ENCODE peak calls at places on chromosomes 5 and 9, in seven cellular contexts. One of them, this sample, is unnamed.

GRCh38 chr5:42361321-42361688 is 61.9 kb upstream of the GHR start:
- DNase-seq in colonic mucosa: no peak
- DNase-seq in uterus: no peak
- DNase-seq in fibroblast of pulmonary artery: no peak
- DNase-seq in sigmoid colon: no peak
- DNase-seq in HFF-Myc: no peak
- DNase-seq in PC-3: peak; percentile 80
- DNase-seq in this sample: no peak

GRCh38 chr9:32378993-32379729 is 5.3 kb upstream of the ACO1 start:
- DNase-seq in colonic mucosa: peak; percentile 59
- DNase-seq in uterus: no peak
- DNase-seq in fibroblast of pulmonary artery: peak; percentile 92
- DNase-seq in sigmoid colon: no peak
- DNase-seq in HFF-Myc: peak; percentile 83
- DNase-seq in PC-3: peak; percentile 81
- DNase-seq in this sample: peak; percentile 54

GRCh38 chr5:82183828-82184227 is 94.3 kb downstream of the RPS23 start:
- DNase-seq in colonic mucosa: no peak
- DNase-seq in uterus: no peak
- DNase-seq in fibroblast of pulmonary artery: peak; percentile 60
- DNase-seq in sigmoid colon: no peak
- DNase-seq in HFF-Myc: no peak
- DNase-seq in PC-3: peak; percentile 48
- DNase-seq in this sample: no peak

GRCh38 chr5:38515081-38515480 is 41.4 kb downstream of the LIFR start:
- DNase-seq in colonic mucosa: no peak
- DNase-seq in uterus: no peak
- DNase-seq in fibroblast of pulmonary artery: no peak
- DNase-seq in sigmoid colon: no peak
- DNase-seq in HFF-Myc: no peak
- DNase-seq in PC-3: no peak
- DNase-seq in this sample: no peak

GRCh38 chr9:127899200-127899943 is at the start of gene ST6GALNAC6:
- DNase-seq in colonic mucosa: peak; percentile 81
- DNase-seq in uterus: peak; percentile 84
- DNase-seq in fibroblast of pulmonary artery: peak; percentile 73
- DNase-seq in sigmoid colon: peak; percentile 85
- DNase-seq in HFF-Myc: no peak
- DNase-seq in PC-3: peak; percentile 68
- DNase-seq in this sample: no peak

GRCh38 chr9:86099695-86100364 is 472 bp upstream of the GOLM1 start:
- DNase-seq in colonic mucosa: peak; percentile 80
- DNase-seq in uterus: peak; percentile 57
- DNase-seq in fibroblast of pulmonary artery: peak; percentile 69
- DNase-seq in sigmoid colon: peak; percentile 79
- DNase-seq in HFF-Myc: peak; percentile 27
- DNase-seq in PC-3: peak; percentile 56
- DNase-seq in this sample: no peak

GRCh38 chr5:114176356-114176755 is 185.5 kb upstream of the KCNN2 start:
- DNase-seq in colonic mucosa: no peak
- DNase-seq in uterus: no peak
- DNase-seq in fibroblast of pulmonary artery: peak; percentile 56
- DNase-seq in sigmoid colon: no peak
- DNase-seq in HFF-Myc: peak; percentile 46
- DNase-seq in PC-3: peak; percentile 34
- DNase-seq in this sample: no peak

GRCh38 chr9:33682551-33682950 is 112.8 kb upstream of the PRSS3 start:
- DNase-seq in colonic mucosa: no peak
- DNase-seq in uterus: no peak
- DNase-seq in fibroblast of pulmonary artery: no peak
- DNase-seq in sigmoid colon: no peak
- DNase-seq in HFF-Myc: no peak
- DNase-seq in PC-3: no peak
- DNase-seq in this sample: no peak

GRCh38 chr5:126139086-126139485 is 284.1 kb upstream of the GRAMD2B start:
- DNase-seq in colonic mucosa: no peak
- DNase-seq in uterus: no peak
- DNase-seq in fibroblast of pulmonary artery: no peak
- DNase-seq in sigmoid colon: no peak
- DNase-seq in HFF-Myc: no peak
- DNase-seq in PC-3: peak; percentile 29
- DNase-seq in this sample: no peak

GRCh38 chr9:20209421-20210340 is 412.6 kb downstream of the MLLT3 start:
- DNase-seq in colonic mucosa: no peak
- DNase-seq in uterus: no peak
- DNase-seq in fibroblast of pulmonary artery: no peak
- DNase-seq in sigmoid colon: no peak
- DNase-seq in HFF-Myc: no peak
- DNase-seq in PC-3: no peak
- DNase-seq in this sample: no peak

GRCh38 chr9:79974806-79975422 is 403.1 kb downstream of the TLE4 start:
- DNase-seq in colonic mucosa: no peak
- DNase-seq in uterus: no peak
- DNase-seq in fibroblast of pulmonary artery: no peak
- DNase-seq in sigmoid colon: no peak
- DNase-seq in HFF-Myc: no peak
- DNase-seq in PC-3: no peak
- DNase-seq in this sample: no peak

GRCh38 chr5:42950466-42951168 is 89.5 kb downstream of the ANXA2R start:
- DNase-seq in colonic mucosa: peak; percentile 83
- DNase-seq in uterus: peak; percentile 51
- DNase-seq in fibroblast of pulmonary artery: peak; percentile 100
- DNase-seq in sigmoid colon: peak; percentile 85
- DNase-seq in HFF-Myc: peak; percentile 99
- DNase-seq in PC-3: peak; percentile 100
- DNase-seq in this sample: peak; percentile 100

GRCh38 chr5:107580902-107581823 is 89.6 kb downstream of the EFNA5 start:
- DNase-seq in colonic mucosa: no peak
- DNase-seq in uterus: no peak
- DNase-seq in fibroblast of pulmonary artery: peak; percentile 69
- DNase-seq in sigmoid colon: no peak
- DNase-seq in HFF-Myc: no peak
- DNase-seq in PC-3: no peak
- DNase-seq in this sample: peak; percentile 25

GRCh38 chr9:3875371-3876132 is 349.8 kb upstream of the RFX3 start:
- DNase-seq in colonic mucosa: no peak
- DNase-seq in uterus: no peak
- DNase-seq in fibroblast of pulmonary artery: peak; percentile 89
- DNase-seq in sigmoid colon: no peak
- DNase-seq in HFF-Myc: peak; percentile 81
- DNase-seq in PC-3: peak; percentile 97
- DNase-seq in this sample: peak; percentile 96

GRCh38 chr5:180034564-180034963 is 37.0 kb downstream of the RNF130 start:
- DNase-seq in colonic mucosa: no peak
- DNase-seq in uterus: no peak
- DNase-seq in fibroblast of pulmonary artery: peak; percentile 20
- DNase-seq in sigmoid colon: no peak
- DNase-seq in HFF-Myc: no peak
- DNase-seq in PC-3: peak; percentile 73
- DNase-seq in this sample: no peak

GRCh38 chr5:166117062-166117743 is 2174.2 kb upstream of the WWC1 start:
- DNase-seq in colonic mucosa: no peak
- DNase-seq in uterus: no peak
- DNase-seq in fibroblast of pulmonary artery: no peak
- DNase-seq in sigmoid colon: no peak
- DNase-seq in HFF-Myc: no peak
- DNase-seq in PC-3: no peak
- DNase-seq in this sample: no peak

GRCh38 chr9:32986971-32987370 is 14.5 kb downstream of the APTX start:
- DNase-seq in colonic mucosa: no peak
- DNase-seq in uterus: no peak
- DNase-seq in fibroblast of pulmonary artery: no peak
- DNase-seq in sigmoid colon: no peak
- DNase-seq in HFF-Myc: no peak
- DNase-seq in PC-3: no peak
- DNase-seq in this sample: no peak

DNA sequence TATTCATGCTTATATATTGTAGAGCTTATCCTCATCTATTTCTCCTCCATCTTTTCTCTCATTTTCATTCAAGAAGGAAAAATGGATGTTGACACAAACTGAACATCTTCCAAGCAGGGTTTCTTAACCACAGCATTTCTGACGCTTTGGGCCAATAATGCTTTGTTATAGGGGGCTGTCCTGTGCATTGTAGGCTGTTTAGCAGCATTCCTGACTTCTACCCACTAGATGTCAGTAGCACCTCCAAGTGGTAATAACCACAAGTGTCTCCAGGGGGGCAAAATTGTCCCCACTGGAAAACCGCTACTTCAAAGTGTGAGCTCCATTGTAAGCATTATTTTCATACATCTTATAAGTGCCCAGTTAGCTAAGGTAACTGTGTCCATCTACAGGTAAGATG is 2.6 kb upstream of the TXNDC8 start:
- DNase-seq in colonic mucosa: no peak
- DNase-seq in uterus: no peak
- DNase-seq in fibroblast of pulmonary artery: peak; percentile 49
- DNase-seq in sigmoid colon: no peak
- DNase-seq in HFF-Myc: no peak
- DNase-seq in PC-3: peak; percentile 37
- DNase-seq in this sample: no peak
- TF ChIP-seq CTCF in colonic mucosa: no peak
- TF ChIP-seq CTCF in uterus: no peak
- TF ChIP-seq CTCF in fibroblast of pulmonary artery: peak; percentile 62
- TF ChIP-seq CTCF in sigmoid colon: no peak
- TF ChIP-seq CTCF in HFF-Myc: peak; percentile 54
- TF ChIP-seq CTCF in PC-3: peak; percentile 69
- TF ChIP-seq CTCF in this sample: peak; percentile 64

DNA sequence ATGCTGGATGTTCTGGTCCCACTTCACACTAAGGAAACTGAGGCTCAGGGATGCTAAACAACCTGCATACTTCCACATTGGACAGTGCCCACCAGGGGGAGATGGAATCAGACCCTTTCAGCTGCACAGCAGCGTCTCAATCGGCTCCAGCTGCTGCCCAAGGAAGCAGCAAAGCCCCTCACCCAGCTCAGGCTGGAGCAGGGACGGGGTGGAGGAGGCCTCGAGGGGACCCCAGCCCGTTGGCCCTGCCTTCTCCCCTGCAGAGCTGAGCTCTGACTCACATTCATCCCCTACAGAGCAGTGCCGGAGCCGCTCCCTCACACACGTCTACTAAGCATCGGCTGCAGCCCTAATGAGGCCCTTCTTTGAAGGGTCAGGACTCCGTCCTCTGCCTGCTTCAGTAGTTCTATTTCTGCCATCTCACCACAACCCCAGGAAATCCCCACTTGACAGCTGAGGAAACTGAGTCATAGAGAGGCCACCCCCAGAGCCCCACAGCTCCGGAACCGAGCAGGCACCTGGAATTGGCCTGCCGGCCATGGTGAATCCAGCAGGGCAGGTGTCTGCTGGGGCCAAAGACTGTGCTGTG is 21.5 kb upstream of the SUSD3 start:
- DNase-seq in colonic mucosa: no peak
- DNase-seq in uterus: no peak
- DNase-seq in fibroblast of pulmonary artery: no peak
- DNase-seq in sigmoid colon: no peak
- DNase-seq in HFF-Myc: no peak
- DNase-seq in PC-3: no peak
- DNase-seq in this sample: no peak
- TF ChIP-seq CTCF in colonic mucosa: no peak
- TF ChIP-seq CTCF in uterus: no peak
- TF ChIP-seq CTCF in fibroblast of pulmonary artery: no peak
- TF ChIP-seq CTCF in sigmoid colon: no peak
- TF ChIP-seq CTCF in HFF-Myc: no peak
- TF ChIP-seq CTCF in PC-3: no peak
- TF ChIP-seq CTCF in this sample: no peak

GRCh38 chr5:3599283-3600105 is 3.9 kb downstream of the IRX1 start:
- DNase-seq in colonic mucosa: no peak
- DNase-seq in uterus: no peak
- DNase-seq in fibroblast of pulmonary artery: no peak
- DNase-seq in sigmoid colon: no peak
- DNase-seq in HFF-Myc: no peak
- DNase-seq in PC-3: no peak
- DNase-seq in this sample: no peak
- TF ChIP-seq CTCF in colonic mucosa: no peak
- TF ChIP-seq CTCF in uterus: no peak
- TF ChIP-seq CTCF in fibroblast of pulmonary artery: no peak
- TF ChIP-seq CTCF in sigmoid colon: no peak
- TF ChIP-seq CTCF in HFF-Myc: no peak
- TF ChIP-seq CTCF in PC-3: no peak
- TF ChIP-seq CTCF in this sample: no peak

GRCh38 chr5:60010328-60010727 is 116.8 kb upstream of the PDE4D start:
- DNase-seq in colonic mucosa: no peak
- DNase-seq in uterus: no peak
- DNase-seq in fibroblast of pulmonary artery: no peak
- DNase-seq in sigmoid colon: no peak
- DNase-seq in HFF-Myc: no peak
- DNase-seq in PC-3: no peak
- DNase-seq in this sample: no peak
- TF ChIP-seq CTCF in colonic mucosa: no peak
- TF ChIP-seq CTCF in uterus: no peak
- TF ChIP-seq CTCF in fibroblast of pulmonary artery: peak; percentile 8
- TF ChIP-seq CTCF in sigmoid colon: peak; percentile 11
- TF ChIP-seq CTCF in HFF-Myc: no peak
- TF ChIP-seq CTCF in PC-3: peak; percentile 23
- TF ChIP-seq CTCF in this sample: no peak

This sample was measured in AG09309.